ENCODE peak calls at places on chromosomes 16 and 17, in four cellular contexts. One of them, this sample, is unnamed.

GRCh38 chr17:54980372-54980771 is 11.8 kb downstream of the STXBP4 start:
- DNase-seq in fibroblast of lung: no peak
- DNase-seq in IMR-90: no peak
- DNase-seq in astrocyte: no peak
- DNase-seq in this sample: no peak

GRCh38 chr16:68936729-68937631 is 93.6 kb downstream of the TANGO6 start:
- DNase-seq in fibroblast of lung: peak; percentile 18
- DNase-seq in IMR-90: peak; percentile 19
- DNase-seq in astrocyte: peak; percentile 39
- DNase-seq in this sample: no peak

GRCh38 chr16:67268136-67268579 is 11.2 kb upstream of the PLEKHG4 start:
- DNase-seq in fibroblast of lung: peak; percentile 86
- DNase-seq in IMR-90: peak; percentile 93
- DNase-seq in astrocyte: peak; percentile 95
- DNase-seq in this sample: peak; percentile 86

GRCh38 chr17:35577826-35578194 is 561 bp downstream of the PEX12 start:
- DNase-seq in fibroblast of lung: peak; percentile 19
- DNase-seq in IMR-90: peak; percentile 18
- DNase-seq in astrocyte: no peak
- DNase-seq in this sample: peak; percentile 23

GRCh38 chr16:65117701-65118448 is 4.0 kb downstream of the CDH11 start:
- DNase-seq in fibroblast of lung: peak; percentile 93
- DNase-seq in IMR-90: peak; percentile 90
- DNase-seq in astrocyte: peak; percentile 77
- DNase-seq in this sample: peak; percentile 89

GRCh38 chr16:2027024-2028010 is 615 bp downstream of the NHERF2 start:
- DNase-seq in fibroblast of lung: no peak
- DNase-seq in IMR-90: peak; percentile 59
- DNase-seq in astrocyte: peak; percentile 34
- DNase-seq in this sample: no peak

GRCh38 chr16:55835578-55835977 is 2.7 kb upstream of the CES1 start:
- DNase-seq in fibroblast of lung: peak; percentile 9
- DNase-seq in IMR-90: no peak
- DNase-seq in astrocyte: no peak
- DNase-seq in this sample: peak; percentile 26

GRCh38 chr17:77451894-77452852 is 311.4 kb downstream of the SEC14L1 start:
- DNase-seq in fibroblast of lung: peak; percentile 80
- DNase-seq in IMR-90: peak; percentile 72
- DNase-seq in astrocyte: peak; percentile 69
- DNase-seq in this sample: peak; percentile 90

GRCh38 chr17:77579717-77580116 is 378.8 kb upstream of the TNRC6C start:
- DNase-seq in fibroblast of lung: no peak
- DNase-seq in IMR-90: no peak
- DNase-seq in astrocyte: no peak
- DNase-seq in this sample: no peak

GRCh38 chr17:66920965-66921364 is 43.5 kb upstream of the CACNG4 start:
- DNase-seq in fibroblast of lung: peak; percentile 50
- DNase-seq in IMR-90: no peak
- DNase-seq in astrocyte: no peak
- DNase-seq in this sample: no peak

GRCh38 chr17:76709077-76709950 is 1.5 kb downstream of the MXRA7 start:
- DNase-seq in fibroblast of lung: peak; percentile 97
- DNase-seq in IMR-90: peak; percentile 99
- DNase-seq in astrocyte: peak; percentile 99
- DNase-seq in this sample: peak; percentile 84

GRCh38 chr17:14864127-14864526 is 401.0 kb downstream of the PMP22 start:
- DNase-seq in fibroblast of lung: no peak
- DNase-seq in IMR-90: no peak
- DNase-seq in astrocyte: no peak
- DNase-seq in this sample: no peak

GRCh38 chr17:62912363-62912762 is 53.7 kb upstream of the TANC2 start:
- DNase-seq in fibroblast of lung: no peak
- DNase-seq in IMR-90: no peak
- DNase-seq in astrocyte: no peak
- DNase-seq in this sample: no peak

GRCh38 chr17:7446669-7447068 is 1.8 kb downstream of the CHRNB1 start:
- DNase-seq in fibroblast of lung: no peak
- DNase-seq in IMR-90: no peak
- DNase-seq in astrocyte: no peak
- DNase-seq in this sample: no peak

GRCh38 chr17:30380106-30380420 is 1.3 kb downstream of the CPD start:
- DNase-seq in fibroblast of lung: no peak
- DNase-seq in IMR-90: peak; percentile 43
- DNase-seq in astrocyte: peak; percentile 20
- DNase-seq in this sample: no peak

GRCh38 chr17:80762076-80762475 is 217.4 kb downstream of the RPTOR start:
- DNase-seq in fibroblast of lung: no peak
- DNase-seq in IMR-90: no peak
- DNase-seq in astrocyte: no peak
- DNase-seq in this sample: no peak

GRCh38 chr16:88005148-88005547 is 53.9 kb downstream of the BANP start:
- DNase-seq in fibroblast of lung: no peak
- DNase-seq in IMR-90: no peak
- DNase-seq in astrocyte: no peak
- DNase-seq in this sample: no peak

GRCh38 chr17:77280304-77280910 is 139.6 kb downstream of the SEC14L1 start:
- DNase-seq in fibroblast of lung: peak; percentile 89
- DNase-seq in IMR-90: peak; percentile 84
- DNase-seq in astrocyte: peak; percentile 87
- DNase-seq in this sample: peak; percentile 40

GRCh38 chr17:48561894-48562810 is 16.0 kb downstream of the HOXB4 start:
- DNase-seq in fibroblast of lung: peak; percentile 58
- DNase-seq in IMR-90: peak; percentile 68
- DNase-seq in astrocyte: no peak
- DNase-seq in this sample: no peak

GRCh38 chr17:37406635-37407455 is at the start of the genes ACACA and TADA2A:
- DNase-seq in fibroblast of lung: peak; percentile 75
- DNase-seq in IMR-90: peak; percentile 63
- DNase-seq in astrocyte: peak; percentile 58
- DNase-seq in this sample: peak; percentile 92

GRCh38 chr17:78442648-78443128 is 64.2 kb downstream of the PGS1 start:
- DNase-seq in fibroblast of lung: peak; percentile 91
- DNase-seq in IMR-90: peak; percentile 88
- DNase-seq in astrocyte: no peak
- DNase-seq in this sample: no peak

GRCh38 chr17:4136373-4136772 is 6.5 kb downstream of the ZZEF1 start:
- DNase-seq in fibroblast of lung: no peak
- DNase-seq in IMR-90: peak; percentile 37
- DNase-seq in astrocyte: peak; percentile 67
- DNase-seq in this sample: no peak

DNA sequence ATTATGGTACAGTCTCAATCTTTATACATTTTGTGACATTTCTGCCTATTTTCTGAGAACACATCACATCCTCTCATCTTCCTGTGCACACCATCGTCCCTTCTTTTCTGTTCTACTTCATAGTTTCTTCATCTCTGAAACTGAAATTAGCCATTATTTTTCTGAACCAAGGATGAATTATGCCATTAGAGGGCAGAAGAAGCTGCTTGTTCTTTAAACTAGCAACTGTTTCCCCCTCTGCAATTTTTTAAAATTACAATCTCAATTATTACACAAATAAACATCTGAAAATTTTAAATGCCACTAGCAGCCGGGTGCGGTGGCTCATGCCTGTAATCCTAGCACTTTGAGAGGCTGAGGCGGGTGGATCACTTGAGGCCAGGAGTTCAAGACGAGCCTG is 41.3 kb downstream of the RBBP6 start:
- DNase-seq in fibroblast of lung: peak; percentile 76
- DNase-seq in IMR-90: peak; percentile 62
- DNase-seq in astrocyte: peak; percentile 16
- DNase-seq in this sample: peak; percentile 6
- TF ChIP-seq CTCF in fibroblast of lung: peak; percentile 49
- TF ChIP-seq CTCF in IMR-90: peak; percentile 71
- TF ChIP-seq CTCF in astrocyte: peak; percentile 37
- TF ChIP-seq CTCF in this sample: peak; percentile 50

GRCh38 chr16:15749985-15750384 is 99.9 kb downstream of the NDE1 start:
- DNase-seq in fibroblast of lung: no peak
- DNase-seq in IMR-90: no peak
- DNase-seq in astrocyte: no peak
- DNase-seq in this sample: no peak
- H2AFZ ChIP-seq in fibroblast of lung: no peak overlapping the region
- H2AFZ ChIP-seq in IMR-90: no peak overlapping the region
- H2AFZ ChIP-seq in astrocyte: no peak overlapping the region
- H2AFZ ChIP-seq in this sample: no peak overlapping the region

GRCh38 chr16:10577305-10578202 is 2.8 kb downstream of the EMP2 start:
- DNase-seq in fibroblast of lung: no peak
- DNase-seq in IMR-90: no peak
- DNase-seq in astrocyte: no peak
- DNase-seq in this sample: no peak
- H3K4me2 ChIP-seq in fibroblast of lung: peak overlapping the region; percentile 96
- H3K4me2 ChIP-seq in IMR-90: no peak overlapping the region
- H3K4me2 ChIP-seq in astrocyte: peak overlapping the region; percentile 95
- H3K4me2 ChIP-seq in this sample: peak overlapping the region; percentile 99

GRCh38 chr16:85370881-85371651 is 242.1 kb upstream of the GSE1 start:
- DNase-seq in fibroblast of lung: peak; percentile 36
- DNase-seq in IMR-90: no peak
- DNase-seq in astrocyte: no peak
- DNase-seq in this sample: no peak

GRCh38 chr16:85369060-85369459 is 244.1 kb upstream of the GSE1 start:
- DNase-seq in fibroblast of lung: no peak
- DNase-seq in IMR-90: no peak
- DNase-seq in astrocyte: no peak
- DNase-seq in this sample: no peak

GRCh38 chr16:85371948-85372347 is 241.2 kb upstream of the GSE1 start:
- DNase-seq in fibroblast of lung: no peak
- DNase-seq in IMR-90: no peak
- DNase-seq in astrocyte: no peak
- DNase-seq in this sample: no peak

GRCh38 chr16:85370543-85370880 is 242.6 kb upstream of the GSE1 start:
- DNase-seq in fibroblast of lung: no peak
- DNase-seq in IMR-90: no peak
- DNase-seq in astrocyte: no peak
- DNase-seq in this sample: no peak

DNA sequence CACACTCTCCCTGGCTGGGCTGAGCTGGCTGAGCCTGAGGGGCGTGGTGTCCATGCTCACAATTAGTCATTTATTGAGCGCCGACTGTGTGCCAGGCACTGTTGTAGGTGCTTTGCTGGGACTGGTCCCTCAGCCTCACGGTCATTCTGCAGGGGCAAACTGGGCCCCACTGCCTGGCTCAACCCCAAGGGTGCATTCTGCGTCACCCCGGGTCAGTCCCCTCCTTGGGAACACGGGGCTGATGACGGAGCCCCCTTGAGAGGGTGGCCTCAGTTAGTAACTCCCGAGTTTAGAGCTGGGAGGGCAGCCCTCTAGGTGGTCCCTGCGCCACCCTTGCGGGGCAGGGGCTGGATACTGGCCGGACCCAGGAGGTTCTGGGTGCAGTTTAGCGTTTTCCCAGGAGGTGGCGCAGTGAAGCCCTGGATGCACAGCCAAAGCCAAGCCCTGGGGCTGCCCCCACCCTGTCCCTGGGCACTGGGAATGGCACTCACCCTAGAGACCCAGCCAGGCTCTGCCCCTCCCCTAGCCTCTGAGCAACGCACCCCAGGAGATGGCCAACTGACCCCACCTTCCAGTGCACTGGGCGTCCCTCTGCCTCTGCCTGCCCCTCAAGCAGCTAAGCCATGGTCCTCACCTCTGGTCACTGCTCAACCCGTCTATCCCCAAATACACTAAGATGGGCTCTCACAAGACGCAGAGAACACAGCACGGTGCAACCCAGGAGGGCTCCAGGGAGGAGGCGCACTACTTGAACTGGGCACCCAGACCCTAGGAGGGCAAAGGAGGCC is 243.2 kb upstream of the GSE1 start:
- DNase-seq in fibroblast of lung: no peak
- DNase-seq in IMR-90: no peak
- DNase-seq in astrocyte: no peak
- DNase-seq in this sample: peak; percentile 61
- TF ChIP-seq CTCF in fibroblast of lung: peak; percentile 56
- TF ChIP-seq CTCF in IMR-90: peak; percentile 70
- TF ChIP-seq CTCF in astrocyte: peak; percentile 51
- TF ChIP-seq CTCF in this sample: peak; percentile 61

GRCh38 chr17:44820631-44821196 is 9.4 kb downstream of the GJC1 start:
- DNase-seq in fibroblast of lung: peak; percentile 83
- DNase-seq in IMR-90: peak; percentile 91
- DNase-seq in astrocyte: peak; percentile 94
- DNase-seq in this sample: peak; percentile 30
- H2AFZ ChIP-seq in fibroblast of lung: no peak overlapping the region
- H2AFZ ChIP-seq in IMR-90: no peak overlapping the region
- H2AFZ ChIP-seq in astrocyte: no peak overlapping the region
- H2AFZ ChIP-seq in this sample: no peak overlapping the region

DNA sequence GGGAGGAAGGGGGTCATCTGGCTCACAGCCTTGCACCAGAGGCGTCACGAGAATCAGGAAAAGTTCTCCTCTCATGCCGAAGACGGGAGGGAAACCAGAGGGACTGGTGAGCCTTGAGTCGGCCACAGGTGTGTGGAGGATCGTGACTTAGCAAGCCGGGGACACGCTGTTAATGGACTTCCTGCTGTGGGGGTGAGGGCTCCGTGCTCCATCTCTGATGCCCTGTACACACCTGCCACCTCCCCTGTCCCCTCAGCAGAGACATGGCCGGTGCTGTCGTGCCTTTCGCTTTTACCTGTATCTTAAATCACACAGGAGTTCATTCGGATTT is 75.8 kb upstream of the ZNF750 start:
- DNase-seq in fibroblast of lung: no peak
- DNase-seq in IMR-90: no peak
- DNase-seq in astrocyte: no peak
- DNase-seq in this sample: no peak
- H3K4me2 ChIP-seq in fibroblast of lung: no peak overlapping the region
- H3K4me2 ChIP-seq in IMR-90: no peak overlapping the region
- H3K4me2 ChIP-seq in astrocyte: no peak overlapping the region
- H3K4me2 ChIP-seq in this sample: no peak overlapping the region

GRCh38 chr16:51524555-51525373 is 373.7 kb upstream of the SALL1 start:
- DNase-seq in fibroblast of lung: peak; percentile 79
- DNase-seq in IMR-90: peak; percentile 75
- DNase-seq in astrocyte: peak; percentile 77
- DNase-seq in this sample: no peak
- TF ChIP-seq CTCF in fibroblast of lung: no peak
- TF ChIP-seq CTCF in IMR-90: peak; percentile 10
- TF ChIP-seq CTCF in astrocyte: peak; percentile 8
- TF ChIP-seq CTCF in this sample: no peak

GRCh38 chr16:50747206-50747956 is 5.5 kb downstream of the CYLD start:
- DNase-seq in fibroblast of lung: peak; percentile 37
- DNase-seq in IMR-90: no peak
- DNase-seq in astrocyte: no peak
- DNase-seq in this sample: no peak
- H2AFZ ChIP-seq in fibroblast of lung: no peak overlapping the region
- H2AFZ ChIP-seq in IMR-90: no peak overlapping the region
- H2AFZ ChIP-seq in astrocyte: no peak overlapping the region
- H2AFZ ChIP-seq in this sample: no peak overlapping the region

GRCh38 chr17:65029605-65030308 is 26.8 kb downstream of the GNA13 start:
- DNase-seq in fibroblast of lung: no peak
- DNase-seq in IMR-90: no peak
- DNase-seq in astrocyte: no peak
- DNase-seq in this sample: no peak
- H3K4me2 ChIP-seq in fibroblast of lung: no peak overlapping the region
- H3K4me2 ChIP-seq in IMR-90: no peak overlapping the region
- H3K4me2 ChIP-seq in astrocyte: no peak overlapping the region
- H3K4me2 ChIP-seq in this sample: no peak overlapping the region

This sample was measured in hepatocyte.